ENCODE peak calls at places on chromosomes 13 and 19, in seven cellular contexts. M is A172, Q is Calu3, H is aorta, C is T1000, I is T follicular helper cell, T is H54. B is an unnamed sample.

GRCh38 chr19:8655340-8655709 is 24.9 kb downstream of the NFILZ start:
- DNase-seq in T (no peak), I (no peak), H (peak; percentile 58), Q (no peak), M (no peak), C (no peak), B (no peak)

GRCh38 chr19:38815059-38816001 is 2.6 kb upstream of the LGALS4 start:
- DNase-seq in C (no peak), H (peak; percentile 73), Q (no peak), I (no peak), T (no peak), M (no peak), B (no peak)

GRCh38 chr19:13269348-13269747 is 119.1 kb downstream of the IER2 start:
- DNase-seq in M (no peak), T (no peak), Q (no peak), I (no peak), H (no peak), C (no peak), B (no peak)

GRCh38 chr13:24693862-24694471 is 13.8 kb downstream of the ATP12A start:
- DNase-seq in M (peak; percentile 23), H (no peak), Q (peak; percentile 66), T (peak; percentile 53), C (no peak), I (peak; percentile 20), B (no peak)

GRCh38 chr19:41323023-41323422 is 13.1 kb downstream of the CCDC97 start:
- DNase-seq in Q (no peak), T (no peak), C (peak; percentile 45), H (no peak), M (peak; percentile 58), I (no peak), B (peak; percentile 73)

GRCh38 chr19:44987148-44987675 is 14.1 kb upstream of the RELB start:
- DNase-seq in H (no peak), T (no peak), I (no peak), M (no peak), C (no peak), Q (no peak), B (no peak)

GRCh38 chr13:100854091-100854490 is 179.5 kb upstream of the TMTC4 start:
- DNase-seq in C (no peak), I (no peak), Q (no peak), T (no peak), H (no peak), M (no peak), B (no peak)

GRCh38 chr13:35789335-35790166 is 313.1 kb upstream of the MAB21L1 start:
- DNase-seq in I (no peak), Q (no peak), H (no peak), C (no peak), M (peak; percentile 15), T (no peak), B (no peak)

GRCh38 chr19:17346109-17346671 is 8.8 kb downstream of the GTPBP3 start:
- DNase-seq in M (peak; percentile 72), C (peak; percentile 46), Q (peak; percentile 81), I (peak; percentile 57), T (no peak), H (peak; percentile 95), B (peak; percentile 83)

GRCh38 chr19:38742906-38743305 is 1.4 kb downstream of the CAPN12 start:
- DNase-seq in I (no peak), H (no peak), C (no peak), M (no peak), T (no peak), Q (no peak), B (no peak)

GRCh38 chr19:45154064-45154827 is 6.5 kb downstream of the NKPD1 start:
- DNase-seq in Q (peak; percentile 78), T (peak; percentile 89), I (no peak), M (peak; percentile 78), H (peak; percentile 73), C (no peak), B (no peak)

GRCh38 chr13:29923554-29924481 is 73.4 kb upstream of the UBL3 start:
- DNase-seq in M (peak; percentile 97), T (peak; percentile 58), Q (peak; percentile 89), C (peak; percentile 61), H (peak; percentile 94), I (peak; percentile 25), B (peak; percentile 90)

GRCh38 chr19:12867120-12868099 is 13.8 kb downstream of the DNASE2 start:
- DNase-seq in I (peak; percentile 30), Q (no peak), C (no peak), M (no peak), T (peak; percentile 67), H (peak; percentile 87), B (no peak)

GRCh38 chr13:112453874-112454647 is 77.9 kb downstream of the SPACA7 start:
- DNase-seq in I (no peak), H (no peak), T (no peak), Q (no peak), M (no peak), C (no peak), B (no peak)

GRCh38 chr13:28173793-28174192 is 35.4 kb downstream of the PAN3 start:
- DNase-seq in C (no peak), M (no peak), Q (peak; percentile 29), I (no peak), H (no peak), T (no peak), B (no peak)

GRCh38 chr19:39145180-39145953 is 19.8 kb downstream of the PAK4 start:
- DNase-seq in I (no peak), C (no peak), Q (no peak), H (peak; percentile 83), T (no peak), M (no peak), B (no peak)

GRCh38 chr19:10334340-10335148 is 1.2 kb upstream of the RAVER1 start:
- DNase-seq in Q (peak; percentile 92), I (peak; percentile 14), H (peak; percentile 98), T (peak; percentile 94), C (peak; percentile 89), M (peak; percentile 89), B (peak; percentile 98)

GRCh38 chr13:21557995-21558394 is 46.0 kb downstream of the MICU2 start:
- DNase-seq in C (no peak), M (peak; percentile 3), T (no peak), H (no peak), Q (peak; percentile 11), I (no peak), B (no peak)

GRCh38 chr19:57559008-57559403 is 657 bp downstream of the ZNF550 start:
- DNase-seq in H (no peak), T (peak; percentile 87), I (no peak), M (no peak), Q (peak; percentile 45), C (no peak), B (no peak)

GRCh38 chr13:20624213-20624612 is 57.3 kb downstream of the IFT88 start:
- DNase-seq in M (no peak), I (no peak), C (no peak), Q (no peak), T (no peak), H (no peak), B (no peak)

GRCh38 chr13:105918842-105919741 is 616.4 kb downstream of the EFNB2 start:
- DNase-seq in Q (peak; percentile 47), T (peak; percentile 88), H (no peak), M (peak; percentile 95), C (peak; percentile 13), I (no peak), B (no peak)

GRCh38 chr13:96052655-96053002 is 572 bp downstream of the UGGT2 start:
- DNase-seq in T (peak; percentile 30), I (no peak), C (no peak), M (peak; percentile 73), H (no peak), Q (peak; percentile 4), B (no peak)

GRCh38 chr13:50127017-50127725 is 111.9 kb downstream of the KCNRG start:
- DNase-seq in T (no peak), I (no peak), C (no peak), Q (no peak), M (no peak), H (peak; percentile 79), B (peak; percentile 88)

GRCh38 chr13:23069571-23069970 is 111.2 kb upstream of the SGCG start:
- DNase-seq in H (no peak), T (no peak), Q (no peak), C (no peak), M (peak; percentile 17), I (no peak), B (no peak)

GRCh38 chr13:40624338-40624737 is 42.1 kb downstream of the FOXO1 start:
- DNase-seq in H (no peak), I (no peak), C (no peak), M (no peak), T (no peak), Q (no peak), B (no peak)

GRCh38 chr13:26954981-26955380 is 194.4 kb upstream of the GPR12 start:
- DNase-seq in I (no peak), Q (no peak), T (no peak), H (no peak), M (no peak), C (no peak), B (no peak)

GRCh38 chr19:43726736-43727592 is 11.1 kb downstream of the IRGC start:
- DNase-seq in H (no peak), M (no peak), I (no peak), T (no peak), Q (no peak), C (no peak), B (no peak)

GRCh38 chr13:30353601-30354000 is 46.2 kb upstream of the KATNAL1 start:
- DNase-seq in Q (no peak), C (no peak), I (no peak), T (no peak), H (no peak), M (no peak), B (no peak)

GRCh38 chr13:84446972-84447700 is 564.9 kb upstream of the SLITRK1 start:
- DNase-seq in I (no peak), H (no peak), Q (no peak), T (no peak), C (no peak), M (no peak), B (no peak)

GRCh38 chr13:93201992-93202558 is 24.5 kb upstream of the GPC6 start:
- DNase-seq in M (no peak), H (no peak), C (no peak), T (no peak), I (no peak), Q (no peak), B (no peak)

GRCh38 chr13:28568286-28568685 is 73.4 kb upstream of the FLT1 start:
- DNase-seq in C (no peak), Q (no peak), H (no peak), I (no peak), M (no peak), T (no peak), B (peak; percentile 79)

GRCh38 chr19:12611361-12611699 is 610 bp downstream of the ZNF791 start:
- DNase-seq in H (peak; percentile 89), Q (peak; percentile 50), M (peak; percentile 79), C (peak; percentile 24), I (no peak), T (peak; percentile 61), B (peak; percentile 91)

B was measured in sigmoid colon.